ENCODE peak calls at places on chromosomes 3 and 15, in ten cellular contexts. M is astrocyte of the spinal cord; L is CD8-positive, alpha-beta memory T cell; O is EL; R is hepatocyte; X is activated CD4-positive, alpha-beta T cell treated with anti-CD3 and anti-CD28 coated beads, Interleukin-2, amount 50 U/mL, for 24 hours; J is GM03348; S is NCI-H524 treated with DMSO at 0.1 percent for 48 hours; Y is AG09309; U is right lobe of liver. B is an unnamed sample.

GRCh38 chr3:115885621-115886020 is 262.3 kb downstream of the GAP43 start:
- DNase-seq in M (peak), L (no peak), O (no peak), R (peak), X (no peak), J (peak), S (no peak), Y (no peak), U (no peak), B (no peak)

GRCh38 chr15:98964461-98965454 is 42.8 kb downstream of the PGPEP1L start:
- DNase-seq in M (no peak), L (no peak), O (no peak), R (no peak), X (no peak), J (no peak), S (no peak), Y (no peak), U (no peak), B (no peak)

GRCh38 chr3:184543848-184544512 is 17.6 kb upstream of the EPHB3 start:
- DNase-seq in M (peak), L (peak), O (peak), R (peak), X (peak), J (peak), S (peak), Y (no peak), U (peak), B (peak)

GRCh38 chr15:40313531-40314398 is 6.0 kb upstream of the PLCB2 start:
- DNase-seq in M (no peak), L (peak), O (peak), R (peak), X (no peak), J (peak), S (peak), Y (no peak), U (peak), B (no peak)

GRCh38 chr3:125310623-125311076 is 64.5 kb downstream of the ZNF148 start:
- DNase-seq in M (no peak), L (peak), O (no peak), R (no peak), X (peak), J (no peak), S (no peak), Y (no peak), U (peak), B (peak)

GRCh38 chr3:55688154-55688553 is 201.0 kb upstream of the WNT5A start:
- DNase-seq in M (no peak), L (no peak), O (no peak), R (no peak), X (no peak), J (no peak), S (no peak), Y (no peak), U (no peak), B (no peak)

GRCh38 chr15:70722266-70723123 is 40.9 kb downstream of the UACA start:
- DNase-seq in M (peak), L (peak), O (peak), R (peak), X (no peak), J (peak), S (no peak), Y (no peak), U (no peak), B (no peak)

GRCh38 chr15:67224889-67225288 is 29.6 kb downstream of the AAGAB start:
- DNase-seq in M (no peak), L (no peak), O (no peak), R (peak), X (no peak), J (no peak), S (no peak), Y (no peak), U (no peak), B (no peak)

GRCh38 chr15:57432141-57432701 is 55.9 kb downstream of the CGNL1 start:
- DNase-seq in M (no peak), L (no peak), O (no peak), R (no peak), X (no peak), J (peak), S (peak), Y (no peak), U (peak), B (peak)

GRCh38 chr3:114718897-114719208 is 425.0 kb downstream of the TIGIT start:
- DNase-seq in M (no peak), L (no peak), O (no peak), R (no peak), X (no peak), J (no peak), S (no peak), Y (no peak), U (no peak), B (no peak)

GRCh38 chr3:148466143-148466542 is 231.6 kb upstream of the AGTR1 start:
- DNase-seq in M (peak), L (no peak), O (peak), R (no peak), X (no peak), J (peak), S (no peak), Y (peak), U (no peak), B (no peak)

B was measured in left lobe of liver.